ENCODE peak calls at places on chromosomes 16 and 17, in seven cellular contexts. E is fibroblast of the conjunctiva, D is memory B cell, K is fibroblast of lung, S is fibroblast of pulmonary artery, U is H54, Z is GM04504. H is an unnamed sample.

GRCh38 chr16:68237243-68238028 is 1.5 kb upstream of the ESRP2 start:
- DNase-seq in U (peak), E (peak), K (peak), Z (peak), D (peak), S (peak), H (peak)

GRCh38 chr16:89325861-89326471 is 108.5 kb downstream of the ZNF778 start:
- DNase-seq in S (peak), K (peak), E (peak), D (no peak), Z (peak), U (peak), H (no peak)

GRCh38 chr17:81920612-81921530 is 2.9 kb upstream of the SIRT7 start:
- DNase-seq in Z (no peak), K (no peak), U (no peak), S (no peak), D (no peak), E (no peak), H (no peak)

GRCh38 chr17:50834786-50835562 is 412 bp upstream of the WFIKKN2 start:
- DNase-seq in D (no peak), Z (no peak), E (no peak), S (peak), U (no peak), K (peak), H (no peak)

GRCh38 chr17:48578616-48579560 is 738 bp upstream of the HOXB4 start:
- DNase-seq in D (no peak), K (peak), E (no peak), U (no peak), S (no peak), Z (no peak), H (no peak)

GRCh38 chr16:70267516-70267915 is 15.8 kb upstream of the EXOSC6 start:
- DNase-seq in E (no peak), U (peak), Z (no peak), D (no peak), S (peak), K (peak), H (no peak)

GRCh38 chr17:70242781-70243437 is 73.6 kb downstream of the KCNJ2 start:
- DNase-seq in Z (no peak), U (no peak), K (peak), D (no peak), E (no peak), S (no peak), H (no peak)

GRCh38 chr16:31452631-31453106 is 6.6 kb upstream of the ARMC5 start:
- DNase-seq in E (peak), Z (peak), K (peak), D (no peak), S (peak), U (no peak), H (no peak)

GRCh38 chr17:49468827-49469385 is 26.2 kb upstream of the NGFR start:
- DNase-seq in E (no peak), Z (no peak), S (peak), D (no peak), K (no peak), U (no peak), H (no peak)

GRCh38 chr17:37133131-37133530 is 184.4 kb downstream of the AATF start:
- DNase-seq in K (no peak), Z (peak), U (no peak), E (no peak), S (no peak), D (no peak), H (no peak)

GRCh38 chr17:55770220-55770870 is 19.5 kb downstream of the PCTP start:
- DNase-seq in U (peak), Z (no peak), K (peak), S (peak), D (no peak), E (peak), H (no peak)

GRCh38 chr17:38619937-38620550 is 14.3 kb upstream of the SRCIN1 start:
- DNase-seq in E (no peak), K (no peak), D (no peak), S (no peak), U (no peak), Z (no peak), H (no peak)

GRCh38 chr17:8753976-8754440 is 4.3 kb downstream of the SPDYE4 start:
- DNase-seq in U (peak), K (peak), Z (no peak), E (peak), D (no peak), S (peak), H (no peak)

GRCh38 chr16:1188781-1189189 is 35.9 kb downstream of the CACNA1H start:
- DNase-seq in D (peak), S (peak), K (peak), Z (peak), U (peak), E (no peak), H (no peak)

GRCh38 chr17:9002610-9003354 is 18.5 kb upstream of the NTN1 start:
- DNase-seq in U (no peak), S (no peak), E (no peak), D (no peak), K (peak), Z (no peak), H (no peak)

GRCh38 chr17:50375858-50376538 is 3.0 kb downstream of the EME1 start:
- DNase-seq in K (no peak), U (no peak), S (no peak), D (no peak), Z (no peak), E (no peak), H (no peak)

GRCh38 chr17:35373984-35374765 is 754 bp upstream of the SLFN11 start:
- DNase-seq in D (peak), K (peak), E (peak), Z (peak), U (peak), S (peak), H (no peak)

GRCh38 chr17:62675260-62675659 is 47.8 kb downstream of the MRC2 start:
- DNase-seq in D (no peak), S (no peak), K (peak), U (no peak), Z (peak), E (no peak), H (no peak)

GRCh38 chr17:32629563-32630190 is 142.9 kb downstream of the CDK5R1 start:
- DNase-seq in E (no peak), D (no peak), Z (no peak), S (no peak), U (no peak), K (no peak), H (no peak)

GRCh38 chr16:3951861-3952332 is 71.4 kb upstream of the CREBBP start:
- DNase-seq in D (no peak), Z (no peak), U (no peak), S (peak), E (peak), K (peak), H (no peak)

GRCh38 chr17:80555266-80555665 is 10.6 kb downstream of the RPTOR start:
- DNase-seq in U (no peak), S (no peak), E (no peak), D (no peak), Z (no peak), K (no peak), H (no peak)

GRCh38 chr17:21129023-21129681 is 2.4 kb downstream of the DHRS7B start:
- DNase-seq in D (no peak), E (peak), K (peak), Z (peak), S (peak), U (no peak), H (no peak)

GRCh38 chr16:69311533-69312388 is 611 bp downstream of the VPS4A start:
- DNase-seq in D (no peak), U (peak), K (peak), E (no peak), Z (no peak), S (peak), H (no peak)

GRCh38 chr17:67920212-67920611 is 76.1 kb downstream of the C17orf58 start:
- DNase-seq in S (no peak), D (no peak), E (no peak), U (no peak), K (no peak), Z (no peak), H (no peak)

GRCh38 chr17:32627233-32628008 is 140.6 kb downstream of the CDK5R1 start:
- DNase-seq in U (no peak), S (peak), D (no peak), K (peak), Z (peak), E (no peak), H (no peak)

GRCh38 chr17:65231662-65232335 is 94.6 kb downstream of the RGS9 start:
- DNase-seq in D (no peak), S (peak), Z (peak), E (peak), K (peak), U (peak), H (peak)

GRCh38 chr17:76266244-76266938 is 1.2 kb downstream of the UBALD2 start:
- DNase-seq in S (peak), D (no peak), U (no peak), K (peak), E (no peak), Z (no peak), H (no peak)

GRCh38 chr17:17512866-17513265 is 16.7 kb upstream of the RASD1 start:
- DNase-seq in U (no peak), E (no peak), D (no peak), S (no peak), K (no peak), Z (no peak), H (no peak)

GRCh38 chr17:82215095-82215971 is 2.7 kb upstream of the CCDC57 start:
- DNase-seq in S (no peak), Z (no peak), D (no peak), K (no peak), E (no peak), U (no peak), H (no peak)

GRCh38 chr17:18190629-18191028 is 7.0 kb downstream of the ALKBH5 start:
- DNase-seq in D (no peak), U (no peak), E (no peak), K (no peak), S (no peak), Z (no peak), H (no peak)

GRCh38 chr17:55676274-55676673 is 46.4 kb downstream of the TMEM100 start:
- DNase-seq in S (no peak), D (no peak), U (no peak), K (no peak), E (no peak), Z (no peak), H (no peak)

GRCh38 chr16:30615358-30616076 is 5.3 kb upstream of the ZNF689 start:
- DNase-seq in U (no peak), K (no peak), S (peak), D (peak), E (no peak), Z (no peak), H (no peak)

GRCh38 chr16:69718365-69718764 is 8.0 kb downstream of the NQO1 start:
- DNase-seq in E (no peak), Z (no peak), K (no peak), U (no peak), S (no peak), D (no peak), H (no peak)

GRCh38 chr16:78704421-78704820 is 605.0 kb downstream of the WWOX start:
- DNase-seq in E (no peak), K (peak), Z (peak), D (no peak), S (no peak), U (no peak), H (no peak)